ENCODE peak calls at places on chromosome 11, in eight cellular contexts. One of them, this sample, is unnamed.

GRCh38 chr11:6655020-6655789 is 404 bp downstream of the DCHS1 start:
- DNase-seq in heart left ventricle: peak
- DNase-seq in breast epithelium: no peak
- DNase-seq in adrenal gland: no peak
- DNase-seq in body of pancreas: no peak
- DNase-seq in sigmoid colon: peak
- DNase-seq in Peyer's patch: no peak
- DNase-seq in A549: no peak
- DNase-seq in this sample: no peak

GRCh38 chr11:23310276-23310675 is 450.0 kb upstream of the CCDC179 start:
- DNase-seq in A549: no peak
- DNase-seq in adrenal gland: no peak
- DNase-seq in body of pancreas: no peak
- DNase-seq in sigmoid colon: no peak
- DNase-seq in heart left ventricle: no peak
- DNase-seq in Peyer's patch: no peak
- DNase-seq in breast epithelium: no peak
- DNase-seq in this sample: no peak

GRCh38 chr11:106961518-106961917 is 56.8 kb downstream of the GUCY1A2 start:
- DNase-seq in breast epithelium: no peak
- DNase-seq in A549: no peak
- DNase-seq in body of pancreas: no peak
- DNase-seq in adrenal gland: no peak
- DNase-seq in sigmoid colon: no peak
- DNase-seq in Peyer's patch: no peak
- DNase-seq in heart left ventricle: no peak
- DNase-seq in this sample: no peak

GRCh38 chr11:104658177-104658576 is 240.1 kb downstream of the CASP12 start:
- DNase-seq in heart left ventricle: no peak
- DNase-seq in body of pancreas: no peak
- DNase-seq in breast epithelium: no peak
- DNase-seq in Peyer's patch: no peak
- DNase-seq in A549: no peak
- DNase-seq in adrenal gland: no peak
- DNase-seq in sigmoid colon: no peak
- DNase-seq in this sample: no peak

GRCh38 chr11:12569499-12570040 is 104.7 kb upstream of the TEAD1 start:
- DNase-seq in sigmoid colon: no peak
- DNase-seq in body of pancreas: no peak
- DNase-seq in Peyer's patch: no peak
- DNase-seq in breast epithelium: no peak
- DNase-seq in heart left ventricle: no peak
- DNase-seq in A549: no peak
- DNase-seq in adrenal gland: no peak
- DNase-seq in this sample: no peak

GRCh38 chr11:76740772-76741171 is 42.4 kb upstream of the TSKU start:
- DNase-seq in body of pancreas: no peak
- DNase-seq in A549: no peak
- DNase-seq in adrenal gland: no peak
- DNase-seq in sigmoid colon: no peak
- DNase-seq in Peyer's patch: no peak
- DNase-seq in heart left ventricle: no peak
- DNase-seq in breast epithelium: no peak
- DNase-seq in this sample: no peak

GRCh38 chr11:58573451-58574104 is 2.1 kb downstream of the LPXN start:
- DNase-seq in Peyer's patch: peak
- DNase-seq in sigmoid colon: peak
- DNase-seq in A549: peak
- DNase-seq in body of pancreas: no peak
- DNase-seq in adrenal gland: peak
- DNase-seq in heart left ventricle: peak
- DNase-seq in breast epithelium: no peak
- DNase-seq in this sample: no peak

GRCh38 chr11:130159657-130160459 is at the start of gene ST14:
- DNase-seq in body of pancreas: peak
- DNase-seq in Peyer's patch: peak
- DNase-seq in adrenal gland: no peak
- DNase-seq in heart left ventricle: no peak
- DNase-seq in breast epithelium: peak
- DNase-seq in A549: no peak
- DNase-seq in sigmoid colon: no peak
- DNase-seq in this sample: no peak

GRCh38 chr11:103272876-103273275 is 163.7 kb downstream of the DYNC2H1 start:
- DNase-seq in A549: no peak
- DNase-seq in breast epithelium: no peak
- DNase-seq in Peyer's patch: no peak
- DNase-seq in heart left ventricle: no peak
- DNase-seq in sigmoid colon: no peak
- DNase-seq in body of pancreas: no peak
- DNase-seq in adrenal gland: no peak
- DNase-seq in this sample: no peak

GRCh38 chr11:16960250-16960649 is 54.0 kb downstream of the PLEKHA7 start:
- DNase-seq in A549: no peak
- DNase-seq in body of pancreas: no peak
- DNase-seq in Peyer's patch: no peak
- DNase-seq in breast epithelium: no peak
- DNase-seq in adrenal gland: no peak
- DNase-seq in heart left ventricle: no peak
- DNase-seq in sigmoid colon: no peak
- DNase-seq in this sample: no peak

GRCh38 chr11:75576445-75577049 is 14.5 kb downstream of the SERPINH1 start:
- DNase-seq in A549: no peak
- DNase-seq in breast epithelium: peak
- DNase-seq in body of pancreas: no peak
- DNase-seq in Peyer's patch: peak
- DNase-seq in sigmoid colon: no peak
- DNase-seq in heart left ventricle: no peak
- DNase-seq in adrenal gland: no peak
- DNase-seq in this sample: no peak

GRCh38 chr11:73995731-73996130 is 13.1 kb upstream of the UCP2 start:
- DNase-seq in body of pancreas: no peak
- DNase-seq in Peyer's patch: no peak
- DNase-seq in A549: no peak
- DNase-seq in sigmoid colon: no peak
- DNase-seq in breast epithelium: no peak
- DNase-seq in adrenal gland: no peak
- DNase-seq in heart left ventricle: no peak
- DNase-seq in this sample: no peak

GRCh38 chr11:133732109-133732508 is 113.2 kb downstream of the SPATA19 start:
- DNase-seq in body of pancreas: no peak
- DNase-seq in heart left ventricle: no peak
- DNase-seq in breast epithelium: no peak
- DNase-seq in A549: no peak
- DNase-seq in sigmoid colon: no peak
- DNase-seq in adrenal gland: no peak
- DNase-seq in Peyer's patch: no peak
- DNase-seq in this sample: no peak

GRCh38 chr11:31355131-31355530 is 14.4 kb downstream of the DCDC1 start:
- DNase-seq in body of pancreas: no peak
- DNase-seq in Peyer's patch: no peak
- DNase-seq in sigmoid colon: no peak
- DNase-seq in A549: no peak
- DNase-seq in heart left ventricle: no peak
- DNase-seq in breast epithelium: no peak
- DNase-seq in adrenal gland: no peak
- DNase-seq in this sample: no peak

GRCh38 chr11:41461057-41461681 is 1.7 kb upstream of the LRRC4C start:
- DNase-seq in Peyer's patch: no peak
- DNase-seq in breast epithelium: no peak
- DNase-seq in heart left ventricle: no peak
- DNase-seq in body of pancreas: no peak
- DNase-seq in adrenal gland: no peak
- DNase-seq in sigmoid colon: no peak
- DNase-seq in A549: no peak
- DNase-seq in this sample: no peak

GRCh38 chr11:41781441-41781840 is 322.0 kb upstream of the LRRC4C start:
- DNase-seq in sigmoid colon: no peak
- DNase-seq in A549: no peak
- DNase-seq in adrenal gland: no peak
- DNase-seq in heart left ventricle: no peak
- DNase-seq in breast epithelium: no peak
- DNase-seq in Peyer's patch: no peak
- DNase-seq in body of pancreas: no peak
- DNase-seq in this sample: no peak

GRCh38 chr11:63762662-63763505 is 5.7 kb downstream of the ZFTA start:
- DNase-seq in A549: no peak
- DNase-seq in adrenal gland: peak
- DNase-seq in Peyer's patch: no peak
- DNase-seq in body of pancreas: peak
- DNase-seq in sigmoid colon: peak
- DNase-seq in heart left ventricle: peak
- DNase-seq in breast epithelium: no peak
- DNase-seq in this sample: peak

GRCh38 chr11:93888026-93888425 is 37.6 kb upstream of the VSTM5 start:
- DNase-seq in sigmoid colon: no peak
- DNase-seq in body of pancreas: no peak
- DNase-seq in heart left ventricle: no peak
- DNase-seq in breast epithelium: no peak
- DNase-seq in adrenal gland: no peak
- DNase-seq in A549: no peak
- DNase-seq in Peyer's patch: no peak
- DNase-seq in this sample: no peak

GRCh38 chr11:131614514-131615085 is 244.2 kb downstream of the NTM start:
- DNase-seq in adrenal gland: no peak
- DNase-seq in sigmoid colon: no peak
- DNase-seq in Peyer's patch: no peak
- DNase-seq in heart left ventricle: no peak
- DNase-seq in A549: no peak
- DNase-seq in body of pancreas: no peak
- DNase-seq in breast epithelium: no peak
- DNase-seq in this sample: no peak

GRCh38 chr11:106724293-106724892 is 293.9 kb downstream of the GUCY1A2 start:
- DNase-seq in Peyer's patch: no peak
- DNase-seq in A549: no peak
- DNase-seq in adrenal gland: no peak
- DNase-seq in body of pancreas: no peak
- DNase-seq in heart left ventricle: no peak
- DNase-seq in breast epithelium: no peak
- DNase-seq in sigmoid colon: no peak
- DNase-seq in this sample: no peak

GRCh38 chr11:102289510-102290078 is 27.7 kb upstream of the BIRC3 start:
- DNase-seq in A549: no peak
- DNase-seq in body of pancreas: no peak
- DNase-seq in Peyer's patch: no peak
- DNase-seq in heart left ventricle: no peak
- DNase-seq in breast epithelium: no peak
- DNase-seq in adrenal gland: no peak
- DNase-seq in sigmoid colon: no peak
- DNase-seq in this sample: no peak

GRCh38 chr11:60158666-60159065 is 24.2 kb downstream of the MS4A6A start:
- DNase-seq in sigmoid colon: no peak
- DNase-seq in body of pancreas: no peak
- DNase-seq in breast epithelium: no peak
- DNase-seq in A549: no peak
- DNase-seq in adrenal gland: no peak
- DNase-seq in Peyer's patch: no peak
- DNase-seq in heart left ventricle: no peak
- DNase-seq in this sample: no peak

GRCh38 chr11:71307811-71308645 is 55.7 kb upstream of the SHANK2 start:
- DNase-seq in breast epithelium: peak
- DNase-seq in heart left ventricle: no peak
- DNase-seq in Peyer's patch: no peak
- DNase-seq in sigmoid colon: peak
- DNase-seq in A549: no peak
- DNase-seq in adrenal gland: no peak
- DNase-seq in body of pancreas: peak
- DNase-seq in this sample: no peak

GRCh38 chr11:76830639-76831312 is 29.9 kb upstream of the ACER3 start:
- DNase-seq in body of pancreas: no peak
- DNase-seq in heart left ventricle: no peak
- DNase-seq in Peyer's patch: no peak
- DNase-seq in sigmoid colon: no peak
- DNase-seq in A549: no peak
- DNase-seq in adrenal gland: peak
- DNase-seq in breast epithelium: no peak
- DNase-seq in this sample: no peak

GRCh38 chr11:61516675-61517516 is 8.3 kb downstream of the LRRC10B start:
- DNase-seq in heart left ventricle: no peak
- DNase-seq in A549: peak
- DNase-seq in Peyer's patch: peak
- DNase-seq in adrenal gland: peak
- DNase-seq in body of pancreas: no peak
- DNase-seq in sigmoid colon: no peak
- DNase-seq in breast epithelium: no peak
- DNase-seq in this sample: no peak

GRCh38 chr11:112735470-112735869 is 225.8 kb upstream of the NCAM1 start:
- DNase-seq in body of pancreas: no peak
- DNase-seq in adrenal gland: no peak
- DNase-seq in heart left ventricle: no peak
- DNase-seq in A549: no peak
- DNase-seq in Peyer's patch: no peak
- DNase-seq in breast epithelium: no peak
- DNase-seq in sigmoid colon: no peak
- DNase-seq in this sample: no peak
- H3K27ac ChIP-seq in body of pancreas: no peak
- H3K27ac ChIP-seq in adrenal gland: no peak
- H3K27ac ChIP-seq in heart left ventricle: no peak
- H3K27ac ChIP-seq in A549: no peak
- H3K27ac ChIP-seq in Peyer's patch: no peak
- H3K27ac ChIP-seq in breast epithelium: no peak
- H3K27ac ChIP-seq in sigmoid colon: no peak
- H3K27ac ChIP-seq in this sample: no peak

GRCh38 chr11:68905421-68906360 is 2.0 kb downstream of the IGHMBP2 start:
- DNase-seq in A549: no peak
- DNase-seq in breast epithelium: no peak
- DNase-seq in body of pancreas: no peak
- DNase-seq in adrenal gland: no peak
- DNase-seq in Peyer's patch: no peak
- DNase-seq in sigmoid colon: peak
- DNase-seq in heart left ventricle: no peak
- DNase-seq in this sample: no peak
- H3K4me3 ChIP-seq in A549: no peak
- H3K4me3 ChIP-seq in breast epithelium: peak
- H3K4me3 ChIP-seq in body of pancreas: no peak
- H3K4me3 ChIP-seq in adrenal gland: no peak
- H3K4me3 ChIP-seq in Peyer's patch: no peak
- H3K4me3 ChIP-seq in sigmoid colon: no peak
- H3K4me3 ChIP-seq in heart left ventricle: no peak
- H3K4me3 ChIP-seq in this sample: no peak

GRCh38 chr11:1834132-1834610 is 619 bp upstream of the SYT8 start:
- DNase-seq in breast epithelium: peak
- DNase-seq in body of pancreas: peak
- DNase-seq in Peyer's patch: no peak
- DNase-seq in A549: no peak
- DNase-seq in heart left ventricle: no peak
- DNase-seq in sigmoid colon: no peak
- DNase-seq in adrenal gland: no peak
- DNase-seq in this sample: peak
- TF ChIP-seq POLR2A in breast epithelium: no peak
- TF ChIP-seq POLR2A in body of pancreas: peak
- TF ChIP-seq POLR2A in Peyer's patch: peak
- TF ChIP-seq POLR2A in A549: no peak
- TF ChIP-seq POLR2A in heart left ventricle: no peak
- TF ChIP-seq POLR2A in sigmoid colon: no peak
- TF ChIP-seq POLR2A in adrenal gland: no peak
- TF ChIP-seq POLR2A in this sample: no peak

DNA sequence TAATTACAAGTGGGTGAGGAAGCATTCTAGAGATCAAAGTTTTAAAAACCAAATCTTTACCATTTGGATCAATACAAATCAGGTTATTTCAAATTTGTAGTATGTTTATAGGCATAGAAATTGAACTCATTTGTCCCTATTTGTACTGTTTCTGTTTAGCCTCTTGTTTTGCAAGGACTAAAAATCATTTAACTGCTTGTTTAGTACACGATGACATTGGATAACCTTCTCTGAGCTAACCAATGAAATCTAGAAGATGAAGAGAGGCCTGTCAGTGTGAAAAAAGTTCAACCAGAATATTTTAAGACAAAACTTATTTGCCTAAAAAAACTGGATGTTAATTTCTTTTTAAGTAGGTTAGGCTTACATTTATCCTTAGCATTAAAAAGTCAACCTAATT is 40.0 kb downstream of the ZC3H12C start:
- DNase-seq in A549: no peak
- DNase-seq in sigmoid colon: no peak
- DNase-seq in Peyer's patch: no peak
- DNase-seq in heart left ventricle: no peak
- DNase-seq in body of pancreas: no peak
- DNase-seq in breast epithelium: no peak
- DNase-seq in adrenal gland: no peak
- DNase-seq in this sample: no peak
- H3K27ac ChIP-seq in A549: no peak
- H3K27ac ChIP-seq in sigmoid colon: no peak
- H3K27ac ChIP-seq in Peyer's patch: no peak
- H3K27ac ChIP-seq in heart left ventricle: no peak
- H3K27ac ChIP-seq in body of pancreas: no peak
- H3K27ac ChIP-seq in breast epithelium: no peak
- H3K27ac ChIP-seq in adrenal gland: no peak
- H3K27ac ChIP-seq in this sample: no peak

This sample was measured in right lobe of liver.